ENCODE peak calls at places on chromosome 12, in four cellular contexts. X is cardiac muscle cell; V is CD8-positive, alpha-beta memory T cell; L is IMR-90. G is an unnamed sample.

GRCh38 chr12:13561923-13562322 is 365.4 kb downstream of the EMP1 start:
- DNase-seq in V (no peak), X (no peak), L (no peak), G (no peak)

GRCh38 chr12:13095266-13095995 is 8.0 kb downstream of the GSG1 start:
- DNase-seq in V (no peak), L (no peak), X (no peak), G (no peak)

GRCh38 chr12:4148418-4149056 is 125.0 kb upstream of the CCND2 start:
- DNase-seq in V (peak; percentile 35), L (no peak), X (no peak), G (no peak)

GRCh38 chr12:12210983-12211382 is 55.9 kb downstream of the LRP6 start:
- DNase-seq in L (no peak), X (no peak), V (no peak), G (no peak)

GRCh38 chr12:12990700-12991468 is 9.2 kb downstream of the HEBP1 start:
- DNase-seq in X (no peak), L (no peak), V (no peak), G (no peak)

GRCh38 chr12:105623337-105623736 is 292.8 kb downstream of the C12orf75 start:
- DNase-seq in X (no peak), V (no peak), L (no peak), G (no peak)

GRCh38 chr12:77617818-77618217 is 212.9 kb upstream of the NAV3 start:
- DNase-seq in V (no peak), X (no peak), L (no peak), G (no peak)

GRCh38 chr12:50952510-50952909 is at the start of gene HIGD1C:
- DNase-seq in L (no peak), X (no peak), V (no peak), G (no peak)

GRCh38 chr12:77120156-77120555 is 54.8 kb upstream of the E2F7 start:
- DNase-seq in L (peak; percentile 79), X (no peak), V (no peak), G (peak; percentile 61)

DNA sequence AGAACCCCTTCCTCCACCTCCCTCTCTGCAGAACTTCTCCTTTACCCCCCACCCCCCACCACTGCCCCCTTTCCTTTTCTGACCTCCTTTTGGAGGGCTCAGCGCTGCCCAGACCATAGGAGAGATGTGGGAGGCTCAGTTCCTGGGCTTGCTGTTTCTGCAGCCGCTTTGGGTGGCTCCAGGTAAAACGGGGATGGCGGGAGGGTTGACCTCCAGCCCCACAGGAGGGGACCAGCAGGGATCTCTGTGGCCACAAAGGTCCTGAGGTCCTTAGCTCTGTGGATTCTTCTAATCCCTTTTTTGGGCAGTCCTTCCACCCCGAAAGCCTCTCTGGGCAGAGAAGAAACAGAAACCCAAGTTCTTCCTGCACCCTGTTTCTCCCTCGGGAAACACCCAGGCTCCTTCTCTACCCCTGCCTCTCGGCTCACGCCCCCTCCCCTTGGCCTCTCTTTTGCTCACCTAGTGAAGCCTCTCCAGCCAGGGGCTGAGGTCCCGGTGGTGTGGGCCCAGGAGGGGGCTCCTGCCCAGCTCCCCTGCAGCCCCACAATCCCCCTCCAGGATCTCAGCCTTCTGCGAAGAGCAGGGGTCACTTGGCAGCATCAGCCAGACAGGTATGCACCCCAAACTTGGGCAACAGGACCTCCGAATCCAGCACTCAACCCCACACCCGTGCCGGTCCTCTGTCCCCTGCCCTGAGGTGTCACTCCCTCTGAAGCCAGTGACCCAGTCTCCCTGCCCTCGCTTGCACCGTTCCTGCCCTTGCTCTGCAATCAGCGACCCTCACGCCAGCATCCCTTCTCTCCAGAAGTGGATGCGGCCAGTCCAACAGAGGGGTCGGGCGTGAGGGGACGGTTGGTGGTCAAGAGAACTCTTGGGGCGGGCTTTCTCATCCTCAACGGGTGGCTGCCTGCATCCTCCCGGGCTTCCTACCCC is 675 bp downstream of the LAG3 start:
- DNase-seq in V (no peak), L (no peak), X (no peak), G (no peak)
- H3K27me3 ChIP-seq in V (no peaks in the 10 kb centered on the region), L (no peaks in the 10 kb centered on the region), X (peaks cover 29% of the 10 kb centered on the region), G (peaks cover 29% of the 10 kb centered on the region)

GRCh38 chr12:96441811-96442210 is 41.6 kb upstream of the CDK17 start:
- DNase-seq in L (no peak), X (no peak), V (no peak), G (no peak)
- H3K27ac ChIP-seq in L (no peak overlapping the region), X (no peak overlapping the region), V (no peak overlapping the region), G (no peak overlapping the region)

GRCh38 chr12:128269108-128269713 is 2.2 kb downstream of the TMEM132C start:
- DNase-seq in X (peak; percentile 4), V (no peak), L (no peak), G (no peak)

GRCh38 chr12:128267651-128268347 is 829 bp downstream of the TMEM132C start:
- DNase-seq in X (peak; percentile 3), V (no peak), L (no peak), G (no peak)

GRCh38 chr12:128267246-128267622 is 264 bp downstream of the TMEM132C start:
- DNase-seq in V (no peak), X (peak; percentile 47), L (no peak), G (no peak)

GRCh38 chr12:128266559-128267245 is at the start of gene TMEM132C:
- DNase-seq in V (no peak), L (no peak), X (peak; percentile 29), G (no peak)

GRCh38 chr12:128268348-128268725 is 1.4 kb downstream of the TMEM132C start:
- DNase-seq in X (peak; percentile 31), V (no peak), L (no peak), G (no peak)
- H3K27me3 ChIP-seq in X (peaks cover 77% of the 10 kb centered on the region), V (no peaks in the 10 kb centered on the region), L (no peaks in the 10 kb centered on the region), G (peaks cover 34% of the 10 kb centered on the region)

GRCh38 chr12:68633614-68634558 is 23.2 kb downstream of the RAP1B start:
- DNase-seq in X (no peak), V (no peak), L (no peak), G (no peak)

GRCh38 chr12:68638721-68639395 is 28.2 kb downstream of the RAP1B start:
- DNase-seq in V (no peak), L (no peak), X (no peak), G (no peak)

GRCh38 chr12:68638171-68638570 is 27.5 kb downstream of the RAP1B start:
- DNase-seq in L (no peak), X (no peak), V (no peak), G (no peak)

GRCh38 chr12:68639396-68639767 is 28.7 kb downstream of the RAP1B start:
- DNase-seq in L (no peak), V (no peak), X (no peak), G (no peak)

DNA sequence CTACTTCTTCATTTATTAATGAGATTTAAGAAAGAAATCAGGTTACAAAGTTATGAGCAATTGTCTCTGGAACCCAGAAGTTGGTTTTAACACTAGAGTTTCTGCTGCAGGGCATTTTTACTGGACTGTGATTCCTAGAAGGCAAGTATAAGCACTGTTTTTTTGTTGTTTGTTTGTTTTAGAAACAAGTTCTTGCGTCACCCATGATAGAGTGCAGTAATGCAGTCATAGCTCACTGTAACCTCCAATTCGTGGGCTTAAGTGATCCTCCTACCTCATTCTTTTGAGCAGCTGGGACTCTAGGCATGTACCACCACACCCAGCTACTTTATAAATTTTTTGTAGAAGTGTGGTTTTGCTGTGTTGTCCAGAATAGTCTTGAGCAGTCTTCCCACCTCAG is 25.6 kb downstream of the RAP1B start:
- DNase-seq in X (no peak), V (no peak), L (peak; percentile 80), G (peak; percentile 63)
- H3K27ac ChIP-seq in X (no peak overlapping the region), V (no peak overlapping the region), L (no peak overlapping the region), G (no peak overlapping the region)

GRCh38 chr12:63132201-63132600 is 18.8 kb downstream of the AVPR1A start:
- DNase-seq in L (no peak), X (no peak), V (no peak), G (no peak)
- H3K27me3 ChIP-seq in L (no peaks in the 10 kb centered on the region), X (peaks cover 9% of the 10 kb centered on the region), V (no peaks in the 10 kb centered on the region), G (no peaks in the 10 kb centered on the region)

GRCh38 chr12:116977465-116978380 is 67.0 kb downstream of the FBXW8 start:
- DNase-seq in X (no peak), L (no peak), V (no peak), G (no peak)

GRCh38 chr12:116984098-116984497 is 73.3 kb downstream of the FBXW8 start:
- DNase-seq in V (no peak), X (no peak), L (no peak), G (no peak)

GRCh38 chr12:116979109-116979508 is 68.4 kb downstream of the FBXW8 start:
- DNase-seq in V (no peak), L (no peak), X (no peak), G (no peak)

GRCh38 chr12:116980083-116980482 is 69.3 kb downstream of the FBXW8 start:
- DNase-seq in X (no peak), L (no peak), V (no peak), G (no peak)

GRCh38 chr12:116982721-116983502 is 72.2 kb downstream of the FBXW8 start:
- DNase-seq in V (no peak), X (no peak), L (peak; percentile 95), G (no peak)
- H3K27ac ChIP-seq in V (no peak overlapping the region), X (no peak overlapping the region), L (peak overlapping the region; percentile 15), G (no peak overlapping the region)

DNA sequence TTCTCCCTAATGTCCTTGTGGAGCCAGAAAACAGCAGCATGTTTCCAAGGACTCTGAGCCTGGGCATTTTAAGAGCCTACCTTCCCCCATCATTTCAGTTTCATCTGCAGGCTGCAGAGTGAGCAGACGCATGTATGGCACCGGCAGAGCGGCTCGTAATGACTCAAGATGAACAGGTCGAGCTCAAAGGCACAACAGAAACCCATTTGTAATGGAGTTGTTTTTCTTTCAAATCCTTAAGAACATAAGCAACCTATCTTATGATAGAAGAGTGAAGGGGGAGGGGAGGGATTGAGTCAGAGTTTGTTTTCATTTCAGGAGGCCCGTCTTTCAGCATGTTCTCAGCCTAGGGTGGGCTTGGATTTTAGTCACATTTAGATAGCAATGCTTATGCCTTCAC is 54.9 kb upstream of the CISTR start:
- DNase-seq in L (peak; percentile 85), X (no peak), V (no peak), G (no peak)
- H3K27me3 ChIP-seq in L (peaks cover 43% of the 10 kb centered on the region), X (peaks cover 63% of the 10 kb centered on the region), V (peaks cover 8% of the 10 kb centered on the region), G (peaks cover 29% of the 10 kb centered on the region)

GRCh38 chr12:95326450-95326849 is 108.8 kb downstream of the VEZT start:
- DNase-seq in V (no peak), L (peak; percentile 77), X (no peak), G (no peak)
- H3K27ac ChIP-seq in V (no peak overlapping the region), L (peak overlapping the region; percentile 32), X (no peak overlapping the region), G (no peak overlapping the region)

GRCh38 chr12:53976172-53976822 is 1.5 kb upstream of the HOTAIR start:
- DNase-seq in X (no peak), V (no peak), L (no peak), G (no peak)
- H3K27me3 ChIP-seq in X (peaks cover 100% of the 10 kb centered on the region), V (peaks cover 92% of the 10 kb centered on the region), L (peaks cover 95% of the 10 kb centered on the region), G (no peaks in the 10 kb centered on the region)

G was measured in foreskin keratinocyte.